ENCODE peak calls at places on chromosomes 12 and 14, in six cellular contexts. H is heart left ventricle, C is dorsolateral prefrontal cortex, P is tibial artery, D is ascending aorta, R is astrocyte of the spinal cord. O is an unnamed sample.

GRCh38 chr12:6367969-6368892 is 7.1 kb downstream of the SCNN1A start:
- DNase-seq in H (no peak), C (no peak), P (no peak), D (no peak), R (no peak), O (no peak)

GRCh38 chr12:116631619-116632018 is 72.4 kb downstream of the MAP1LC3B2 start:
- DNase-seq in H (no peak), C (no peak), P (no peak), D (no peak), R (no peak), O (no peak)

GRCh38 chr14:37036669-37037341 is 135.6 kb downstream of the SLC25A21 start:
- DNase-seq in H (no peak), C (no peak), P (no peak), D (no peak), R (peak), O (peak)

GRCh38 chr12:28766398-28766797 is 382.7 kb upstream of the FAR2 start:
- DNase-seq in H (no peak), C (no peak), P (no peak), D (no peak), R (no peak), O (no peak)

GRCh38 chr14:96167224-96168148 is 37.2 kb upstream of the BDKRB2 start:
- DNase-seq in H (no peak), C (no peak), P (no peak), D (no peak), R (peak), O (no peak)

GRCh38 chr14:102951034-102951433 is 28.6 kb downstream of the AMN start:
- DNase-seq in H (no peak), C (peak), P (no peak), D (no peak), R (no peak), O (no peak)

GRCh38 chr14:64709126-64709525 is 4.9 kb downstream of the PLEKHG3 start:
- DNase-seq in H (no peak), C (no peak), P (peak), D (no peak), R (no peak), O (no peak)

GRCh38 chr12:12466157-12466556 is 96.5 kb downstream of the DUSP16 start:
- DNase-seq in H (no peak), C (no peak), P (no peak), D (no peak), R (no peak), O (no peak)

GRCh38 chr12:111361073-111361716 is 7.7 kb downstream of the PHETA1 start:
- DNase-seq in H (no peak), C (no peak), P (no peak), D (no peak), R (no peak), O (no peak)

GRCh38 chr12:6768385-6769002 is 2.3 kb downstream of the PTMS start:
- DNase-seq in H (no peak), C (no peak), P (no peak), D (no peak), R (peak), O (no peak)

GRCh38 chr14:74881425-74882102 is at the start of gene DLST:
- DNase-seq in H (peak), C (peak), P (peak), D (peak), R (peak), O (peak)

GRCh38 chr14:55762595-55763232 is 182.7 kb downstream of the KTN1 start:
- DNase-seq in H (no peak), C (no peak), P (no peak), D (no peak), R (no peak), O (no peak)

GRCh38 chr12:48199784-48200198 is 3.3 kb downstream of the OR10AD1 start:
- DNase-seq in H (no peak), C (no peak), P (no peak), D (no peak), R (no peak), O (no peak)

GRCh38 chr14:47590763-47591162 is 84.6 kb downstream of the MDGA2 start:
- DNase-seq in H (no peak), C (no peak), P (no peak), D (no peak), R (no peak), O (no peak)

GRCh38 chr14:64673748-64674147 is 30.5 kb upstream of the PLEKHG3 start:
- DNase-seq in H (no peak), C (no peak), P (no peak), D (no peak), R (no peak), O (no peak)

GRCh38 chr12:90335561-90335960 is 619.4 kb downstream of the CCER1 start:
- DNase-seq in H (no peak), C (no peak), P (no peak), D (no peak), R (peak), O (no peak)

GRCh38 chr12:107399061-107399460 is 286.5 kb upstream of the PWP1 start:
- DNase-seq in H (no peak), C (no peak), P (no peak), D (no peak), R (peak), O (no peak)

GRCh38 chr12:15603461-15604085 is 185.6 kb downstream of the EPS8 start:
- DNase-seq in H (no peak), C (no peak), P (no peak), D (no peak), R (no peak), O (peak)

GRCh38 chr12:40300490-40300889 is 75.7 kb downstream of the LRRK2 start:
- DNase-seq in H (no peak), C (no peak), P (no peak), D (no peak), R (no peak), O (no peak)

GRCh38 chr12:110741371-110741770 is 1.3 kb downstream of the PPP1CC start:
- DNase-seq in H (no peak), C (no peak), P (no peak), D (no peak), R (no peak), O (no peak)

GRCh38 chr12:91380651-91381050 is 198.0 kb upstream of the DCN start:
- DNase-seq in H (no peak), C (no peak), P (no peak), D (no peak), R (no peak), O (no peak)

GRCh38 chr12:52167578-52167977 is 24.2 kb downstream of the KRT80 start:
- DNase-seq in H (no peak), C (no peak), P (no peak), D (no peak), R (no peak), O (peak)

DNA sequence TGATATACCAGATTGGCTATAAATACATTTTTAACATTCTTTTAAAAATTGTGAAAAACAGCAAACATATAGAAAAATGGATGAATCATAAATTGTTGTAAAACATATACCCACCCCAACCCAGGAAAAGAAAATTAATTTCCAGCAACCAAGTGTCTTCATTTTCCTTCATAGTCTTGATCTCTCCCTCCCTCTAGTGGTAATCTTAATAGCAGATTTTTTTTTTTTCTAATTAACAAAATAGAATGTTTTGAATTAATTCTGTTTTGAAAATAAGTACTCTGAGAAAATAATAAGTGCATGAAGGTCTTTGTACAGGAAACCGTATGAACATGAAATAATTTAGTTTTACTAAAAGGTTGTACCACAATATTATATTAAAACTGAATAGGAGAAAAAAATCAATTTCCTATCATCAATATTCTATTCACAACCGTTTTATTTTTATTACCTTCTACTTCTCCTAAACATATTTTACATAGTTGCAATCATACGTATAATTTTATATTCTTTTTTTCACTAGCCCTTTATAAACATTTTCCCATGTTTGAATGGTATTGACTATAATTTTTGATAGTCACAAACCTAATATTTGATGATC is 7.0 kb downstream of the ETNK1 start:
- DNase-seq in H (no peak), C (no peak), P (no peak), D (no peak), R (peak), O (no peak)
- TF ChIP-seq CTCF in H (peak), C (peak), P (peak), D (peak), R (peak), O (peak)

DNA sequence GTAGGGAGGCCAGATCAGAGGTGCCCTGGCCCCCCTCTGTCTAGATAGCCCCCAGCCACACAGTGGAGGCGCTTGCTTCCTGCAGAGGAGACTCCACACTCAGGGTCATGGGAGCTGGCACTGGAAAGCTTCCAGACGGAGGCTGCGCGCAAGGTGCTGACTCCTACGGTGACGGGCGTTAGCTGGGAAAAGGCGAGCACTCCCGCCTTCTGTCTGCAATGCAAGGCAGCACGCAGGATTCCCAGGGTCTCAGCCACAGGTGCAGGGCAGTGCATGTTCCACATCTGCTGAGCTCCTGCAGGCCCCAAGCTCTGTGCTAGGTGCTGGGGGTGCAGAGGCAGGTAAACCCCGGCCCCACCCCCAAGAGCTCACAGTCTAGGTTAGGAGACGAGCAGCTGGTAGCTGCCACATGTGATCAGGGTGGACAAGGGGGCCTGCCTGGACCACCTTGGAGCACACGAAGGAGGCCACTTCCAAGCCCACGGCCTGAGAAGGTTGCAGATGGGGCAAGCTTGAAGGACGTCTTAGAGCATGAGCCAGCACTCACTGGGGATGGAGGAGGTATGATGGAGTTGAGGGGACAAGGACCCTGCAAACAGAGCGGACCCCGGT is 310.9 kb upstream of the DIO3 start:
- DNase-seq in H (peak), C (no peak), P (peak), D (no peak), R (no peak), O (no peak)
- H3K4me3 ChIP-seq in H (no peak), C (no peak), P (no peak), D (no peak), R (no peak), O (no peak)

GRCh38 chr14:79809849-79810612 is 401.3 kb downstream of the DIO2 start:
- DNase-seq in H (no peak), C (no peak), P (no peak), D (no peak), R (no peak), O (no peak)
- TF ChIP-seq CTCF in H (no peak), C (peak), P (no peak), D (no peak), R (peak), O (peak)

GRCh38 chr12:3203713-3204112 is 126.5 kb downstream of the TSPAN9 start:
- DNase-seq in H (peak), C (no peak), P (no peak), D (no peak), R (no peak), O (no peak)

GRCh38 chr12:3200032-3200617 is 122.9 kb downstream of the TSPAN9 start:
- DNase-seq in H (peak), C (no peak), P (no peak), D (no peak), R (peak), O (peak)

GRCh38 chr12:3200779-3201738 is 123.9 kb downstream of the TSPAN9 start:
- DNase-seq in H (no peak), C (no peak), P (no peak), D (no peak), R (no peak), O (no peak)

GRCh38 chr12:3202734-3203446 is 125.7 kb downstream of the TSPAN9 start:
- DNase-seq in H (peak), C (peak), P (no peak), D (no peak), R (peak), O (no peak)

GRCh38 chr12:3201741-3202500 is 124.7 kb downstream of the TSPAN9 start:
- DNase-seq in H (peak), C (no peak), P (no peak), D (no peak), R (no peak), O (no peak)
- H3K4me3 ChIP-seq in H (peak), C (no peak), P (no peak), D (no peak), R (peak), O (peak)

GRCh38 chr14:105201156-105201927 is 20.2 kb upstream of the NUDT14 start:
- DNase-seq in H (no peak), C (no peak), P (no peak), D (no peak), R (no peak), O (no peak)
- TF ChIP-seq CTCF in H (no peak), C (no peak), P (no peak), D (no peak), R (no peak), O (peak)

GRCh38 chr12:132950844-132951535 is 5.1 kb downstream of the ZNF605 start:
- DNase-seq in H (no peak), C (no peak), P (peak), D (no peak), R (no peak), O (no peak)
- H3K4me3 ChIP-seq in H (no peak), C (no peak), P (no peak), D (no peak), R (no peak), O (no peak)

O was measured in retinal pigment epithelial cell.